ENCODE peak calls at places on chromosomes 16 and 17, in four cellular contexts. A, Y, B and N are unnamed samples.

GRCh38 chr17:57455063-57455914 is 199.0 kb downstream of the MSI2 start:
- DNase-seq in B (no peak), A (no peak), Y (no peak), N (peak)

GRCh38 chr16:22337045-22337444 is 37.4 kb downstream of the CDR2 start:
- DNase-seq in Y (no peak), B (no peak), A (no peak), N (no peak)

GRCh38 chr17:32943647-32944191 is 15.8 kb downstream of the TMEM98 start:
- DNase-seq in B (no peak), Y (no peak), A (peak), N (peak)

GRCh38 chr16:85969159-85969558 is 70.2 kb downstream of the IRF8 start:
- DNase-seq in Y (no peak), B (no peak), A (peak), N (peak)

GRCh38 chr16:58970775-58971174 is 236.7 kb upstream of the GOT2 start:
- DNase-seq in Y (no peak), B (no peak), A (peak), N (no peak)

GRCh38 chr16:30918614-30919013 is 4.8 kb upstream of the FBXL19 start:
- DNase-seq in Y (no peak), B (no peak), A (no peak), N (no peak)

GRCh38 chr17:5282639-5283217 is 644 bp downstream of the RABEP1 start:
- DNase-seq in Y (peak), A (no peak), B (peak), N (peak)

GRCh38 chr17:21298056-21298982 is 13.8 kb downstream of the MAP2K3 start:
- DNase-seq in B (no peak), Y (no peak), A (no peak), N (no peak)

GRCh38 chr17:64418506-64419339 is 28.1 kb upstream of the PECAM1 start:
- DNase-seq in Y (no peak), A (peak), B (no peak), N (peak)

GRCh38 chr17:57268176-57268575 is 11.9 kb downstream of the MSI2 start:
- DNase-seq in A (no peak), Y (no peak), B (no peak), N (no peak)

GRCh38 chr17:57639381-57639780 is 105.7 kb downstream of the CCDC182 start:
- DNase-seq in A (no peak), B (no peak), Y (peak), N (no peak)

GRCh38 chr17:28532063-28532960 is 20.1 kb downstream of the UNC119 start:
- DNase-seq in B (no peak), Y (no peak), A (no peak), N (no peak)

GRCh38 chr16:3106205-3106928 is 6.0 kb upstream of the ZNF205 start:
- DNase-seq in B (peak), Y (peak), A (peak), N (peak)

GRCh38 chr17:57784226-57784895 is 39.3 kb upstream of the CCDC182 start:
- DNase-seq in A (no peak), Y (no peak), B (no peak), N (no peak)

GRCh38 chr17:2624292-2624731 is 30.9 kb downstream of the PAFAH1B1 start:
- DNase-seq in B (no peak), A (no peak), Y (no peak), N (no peak)

GRCh38 chr17:8940866-8941471 is 24.5 kb downstream of the PIK3R5 start:
- DNase-seq in B (no peak), A (no peak), Y (no peak), N (no peak)

GRCh38 chr17:38354466-38354865 is 2.8 kb downstream of the SOCS7 start:
- DNase-seq in Y (no peak), B (no peak), A (no peak), N (no peak)

GRCh38 chr17:17028059-17028877 is 14.0 kb upstream of the MPRIP start:
- DNase-seq in Y (peak), B (peak), A (peak), N (peak)

GRCh38 chr16:89815639-89816348 is 653 bp downstream of the FANCA start:
- DNase-seq in Y (peak), A (peak), B (no peak), N (no peak)

GRCh38 chr16:87412371-87412995 is 20.3 kb downstream of the MAP1LC3B start:
- DNase-seq in A (no peak), B (no peak), Y (no peak), N (no peak)

DNA sequence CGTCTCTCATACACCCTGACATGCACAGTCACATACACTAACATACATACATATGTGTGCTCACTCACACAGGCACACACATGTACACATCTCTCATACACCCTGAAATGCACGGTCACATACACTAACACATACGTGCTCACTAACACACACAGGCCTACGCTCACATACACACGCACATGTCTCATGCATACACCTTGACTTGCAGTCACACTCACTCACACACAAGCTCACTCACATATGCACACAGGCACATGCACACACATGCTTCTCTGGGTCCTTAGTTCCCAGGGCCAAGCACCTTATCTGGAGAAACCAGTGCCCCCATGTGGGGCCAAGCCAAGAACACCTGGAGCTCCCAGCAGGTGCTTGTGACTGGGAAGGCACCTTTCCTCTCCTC is 240.3 kb downstream of the RBFOX3 start:
- DNase-seq in B (no peak), A (no peak), Y (no peak), N (no peak)
- TF ChIP-seq CTCF in B (no peak), A (no peak), Y (no peak), N (no peak)

DNA sequence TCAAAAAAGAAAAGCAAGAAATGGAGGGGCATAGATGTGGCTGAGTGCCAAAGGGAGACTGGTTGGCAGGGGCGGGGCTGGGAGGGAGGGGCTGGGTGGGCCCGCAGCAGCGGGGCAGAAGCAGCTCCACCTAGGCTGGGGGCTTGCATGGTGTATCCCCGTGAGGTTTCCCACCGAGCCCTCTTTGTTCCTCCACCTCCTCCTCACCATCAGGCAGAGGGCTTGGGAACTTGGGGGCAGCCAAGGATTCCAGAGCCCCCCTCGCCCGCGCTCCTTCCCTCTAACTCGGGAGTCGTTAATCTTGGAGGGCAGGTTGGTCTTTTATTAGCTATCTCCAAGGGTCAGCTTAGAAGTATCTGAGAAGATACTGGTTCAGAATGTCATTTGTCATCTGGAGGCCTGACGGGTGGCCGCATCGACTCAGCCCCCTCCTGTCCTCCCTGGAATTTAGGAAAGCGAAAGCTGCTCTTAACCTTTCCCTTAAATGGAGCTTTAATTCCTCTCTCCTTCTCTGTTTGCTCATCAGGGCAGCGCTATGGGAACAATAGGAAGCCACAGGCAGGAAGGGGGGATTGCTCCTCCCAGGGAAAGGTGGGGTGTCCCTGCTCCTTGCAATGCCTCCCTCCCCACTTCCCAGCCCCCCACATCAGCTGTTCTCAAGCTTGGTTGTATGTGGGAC is 274.3 kb upstream of the XYLT1 start:
- DNase-seq in B (no peak), A (no peak), Y (no peak), N (no peak)
- H3K4me3 ChIP-seq in B (no peak), A (no peak), Y (no peak), N (no peak)

GRCh38 chr17:12928736-12929135 is 89.1 kb downstream of the ELAC2 start:
- DNase-seq in B (no peak), A (peak), Y (no peak), N (no peak)
- TF ChIP-seq CTCF in B (no peak), A (peak), Y (peak), N (no peak)

GRCh38 chr16:67995423-67995822 is 3.9 kb downstream of the DPEP2 start:
- DNase-seq in B (no peak), A (peak), Y (no peak), N (no peak)

GRCh38 chr16:67992661-67993206 is 6.5 kb downstream of the DPEP2 start:
- DNase-seq in B (no peak), A (no peak), Y (no peak), N (no peak)

GRCh38 chr16:67990018-67990386 is 9.3 kb downstream of the DPEP2 start:
- DNase-seq in A (no peak), Y (no peak), B (no peak), N (no peak)

GRCh38 chr16:67989322-67990017 is 9.2 kb upstream of the DPEP3 start:
- DNase-seq in Y (no peak), A (no peak), B (no peak), N (no peak)

GRCh38 chr16:67993207-67994036 is 5.9 kb downstream of the DPEP2 start:
- DNase-seq in B (peak), Y (peak), A (peak), N (peak)
- H3K4me3 ChIP-seq in B (no peak), Y (no peak), A (peak), N (peak)

GRCh38 chr16:66605177-66605999 is 884 bp downstream of the CMTM3 start:
- DNase-seq in Y (peak), B (peak), A (peak), N (peak)
- TF ChIP-seq CTCF in Y (no peak), B (no peak), A (no peak), N (no peak)

GRCh38 chr17:78125976-78126894 is 2.3 kb downstream of the TMC6 start:
- DNase-seq in A (no peak), B (no peak), Y (peak), N (no peak)
- H3K4me3 ChIP-seq in A (no peak), B (no peak), Y (peak), N (no peak)

GRCh38 chr17:82297280-82297803 is 20.1 kb downstream of the CD7 start:
- DNase-seq in Y (peak), A (peak), B (peak), N (peak)

GRCh38 chr17:82298538-82299421 is 18.6 kb downstream of the CD7 start:
- DNase-seq in A (no peak), B (no peak), Y (no peak), N (no peak)

GRCh38 chr17:82299452-82299851 is 18.0 kb downstream of the CD7 start:
- DNase-seq in B (no peak), Y (no peak), A (no peak), N (no peak)

GRCh38 chr17:82296511-82297279 is 20.7 kb downstream of the CD7 start:
- DNase-seq in B (peak), A (peak), Y (no peak), N (no peak)

DNA sequence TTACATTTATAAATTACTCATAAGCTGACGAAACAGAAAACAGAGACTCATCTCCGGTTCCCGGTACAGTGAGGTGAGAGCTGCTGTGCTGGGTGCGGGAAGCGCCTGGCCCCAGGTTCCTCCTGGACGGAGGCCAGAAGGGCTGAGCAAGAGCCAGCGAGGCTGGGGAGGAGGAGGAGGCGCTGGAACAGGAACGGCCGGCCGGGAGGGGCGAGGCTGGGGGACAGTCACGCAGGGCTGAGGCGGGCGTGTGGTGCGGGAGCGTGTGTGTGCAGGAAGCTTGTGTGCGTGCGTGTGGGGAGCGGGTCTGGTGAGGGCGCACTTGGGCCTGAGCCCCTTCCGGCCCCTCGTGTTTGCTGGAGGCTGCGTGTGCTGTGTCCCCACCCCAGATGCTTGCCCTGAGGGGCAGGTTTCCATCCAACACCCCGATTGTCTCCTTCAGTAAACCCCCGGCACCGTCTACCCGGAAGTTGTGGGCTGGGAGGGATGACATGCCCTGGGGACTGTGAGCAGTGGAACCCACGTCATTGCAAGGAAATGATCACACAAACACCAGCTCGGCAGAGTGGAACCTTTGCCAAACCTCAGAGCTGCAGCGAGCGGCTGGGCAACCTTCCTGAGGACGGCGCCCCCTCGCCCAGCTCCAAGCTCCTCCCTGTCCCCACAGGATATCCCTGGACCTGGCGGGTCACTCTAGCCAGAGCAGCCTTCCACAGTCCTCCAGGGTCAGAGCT is 19.4 kb downstream of the CD7 start:
- DNase-seq in A (peak), B (peak), Y (peak), N (peak)
- TF ChIP-seq CTCF in A (no peak), B (no peak), Y (no peak), N (no peak)